ENCODE peak calls at places on chromosomes 1 and 21, in five cellular contexts. A is prostate gland, S is fibroblast of lung, Q is stomach, G is pancreas. R is an unnamed sample.

GRCh38 chr21:33162436-33162921 is 67.3 kb upstream of the IFNAR2 start:
- DNase-seq in A (no peak), S (no peak), G (no peak), Q (no peak), R (no peak)

GRCh38 chr1:179340915-179341314 is 24.9 kb upstream of the AXDND1 start:
- DNase-seq in A (no peak), Q (no peak), G (no peak), S (no peak), R (no peak)

GRCh38 chr1:197541411-197541810 is 233.9 kb downstream of the DENND1B start:
- DNase-seq in Q (no peak), G (no peak), A (no peak), S (no peak), R (no peak)

GRCh38 chr1:51733793-51734522 is 117.1 kb downstream of the OSBPL9 start:
- DNase-seq in A (no peak), Q (no peak), S (peak; percentile 22), G (no peak), R (peak; percentile 15)

GRCh38 chr1:54549181-54549924 is 1.3 kb downstream of the ACOT11 start:
- DNase-seq in G (no peak), S (no peak), A (no peak), Q (no peak), R (no peak)

GRCh38 chr21:43684424-43684823 is 25.1 kb downstream of the RRP1B start:
- DNase-seq in Q (no peak), S (no peak), G (no peak), A (no peak), R (no peak)

GRCh38 chr1:183505338-183506089 is 33.2 kb downstream of the SMG7 start:
- DNase-seq in A (no peak), S (no peak), G (no peak), Q (no peak), R (no peak)

GRCh38 chr1:10897321-10897980 is 101.0 kb upstream of the CASZ1 start:
- DNase-seq in A (no peak), S (peak; percentile 21), G (no peak), Q (no peak), R (no peak)

GRCh38 chr1:29974345-29974744 is 738.0 kb downstream of the PTPRU start:
- DNase-seq in G (no peak), S (peak; percentile 97), Q (no peak), A (no peak), R (no peak)

GRCh38 chr1:34763142-34763781 is 3.7 kb downstream of the GJB4 start:
- DNase-seq in A (no peak), S (peak; percentile 66), Q (no peak), G (no peak), R (no peak)

GRCh38 chr1:228212415-228212965 is 4.6 kb downstream of the OBSCN start:
- DNase-seq in Q (no peak), S (no peak), G (no peak), A (no peak), R (no peak)

GRCh38 chr1:32798191-32798590 is 19.0 kb downstream of the YARS1 start:
- DNase-seq in G (no peak), S (peak; percentile 90), A (no peak), Q (no peak), R (no peak)

GRCh38 chr1:57637155-57637554 is 213.3 kb upstream of the DAB1 start:
- DNase-seq in A (no peak), S (peak; percentile 21), Q (no peak), G (no peak), R (no peak)

GRCh38 chr1:181190362-181191035 is 102.0 kb downstream of the IER5 start:
- DNase-seq in G (no peak), S (no peak), A (no peak), Q (no peak), R (no peak)

GRCh38 chr1:52032124-52032784 is 1.4 kb downstream of the KTI12 start:
- DNase-seq in S (no peak), A (no peak), G (no peak), Q (no peak), R (peak; percentile 9)

GRCh38 chr1:33366766-33367487 is 46.0 kb upstream of the A3GALT2 start:
- DNase-seq in S (no peak), G (no peak), Q (no peak), A (no peak), R (no peak)

GRCh38 chr1:91781371-91781825 is 104.6 kb downstream of the TGFBR3 start:
- DNase-seq in Q (no peak), A (no peak), S (peak; percentile 82), G (no peak), R (no peak)

GRCh38 chr1:214318356-214318755 is 37.4 kb downstream of the SMYD2 start:
- DNase-seq in S (peak; percentile 26), G (no peak), A (no peak), Q (no peak), R (no peak)

GRCh38 chr1:27789511-27790154 is 16.6 kb downstream of the STX12 start:
- DNase-seq in S (peak; percentile 61), G (no peak), Q (peak; percentile 59), A (peak; percentile 40), R (peak; percentile 74)

GRCh38 chr1:86380257-86380861 is 15.8 kb downstream of the ODF2L start:
- DNase-seq in Q (no peak), A (no peak), G (no peak), S (peak; percentile 74), R (peak; percentile 65)

GRCh38 chr1:226545806-226546596 is 2.6 kb upstream of the STUM start:
- DNase-seq in S (no peak), G (no peak), Q (no peak), A (no peak), R (no peak)

GRCh38 chr21:45075606-45076244 is 1.3 kb downstream of the ADARB1 start:
- DNase-seq in S (peak; percentile 12), G (no peak), A (no peak), Q (no peak), R (no peak)

GRCh38 chr1:44874155-44874554 is 31.1 kb upstream of the PTCH2 start:
- DNase-seq in G (no peak), S (no peak), Q (no peak), A (no peak), R (no peak)
- H3K4me1 ChIP-seq in G (no peaks in the 10 kb centered on the region), S (no peaks in the 10 kb centered on the region), Q (no peaks in the 10 kb centered on the region), A (no peaks in the 10 kb centered on the region), R (no peaks in the 10 kb centered on the region)

GRCh38 chr21:34977333-34977732 is 71.8 kb downstream of the RUNX1 start:
- DNase-seq in A (no peak), Q (no peak), S (no peak), G (no peak), R (no peak)
- H3K4me3 ChIP-seq in A (no peak overlapping the region), Q (no peak overlapping the region), S (no peak overlapping the region), G (no peak overlapping the region), R (no peak overlapping the region)

GRCh38 chr1:56436912-56437403 is 142.4 kb downstream of the PLPP3 start:
- DNase-seq in S (no peak), Q (no peak), A (no peak), G (no peak), R (no peak)
- H3K4me1 ChIP-seq in S (no peaks in the 10 kb centered on the region), Q (peaks cover 21% of the 10 kb centered on the region), A (no peaks in the 10 kb centered on the region), G (no peaks in the 10 kb centered on the region), R (no peaks in the 10 kb centered on the region)

GRCh38 chr1:153661111-153661708 is 2.7 kb downstream of the SNAPIN start:
- DNase-seq in Q (no peak), S (peak; percentile 82), A (no peak), G (no peak), R (no peak)

GRCh38 chr1:153662269-153662668 is 3.8 kb downstream of the SNAPIN start:
- DNase-seq in S (no peak), G (no peak), Q (no peak), A (no peak), R (no peak)

GRCh38 chr1:153659175-153659534 is 652 bp downstream of the SNAPIN start:
- DNase-seq in Q (no peak), S (no peak), G (no peak), A (no peak), R (no peak)

GRCh38 chr1:153658400-153659174 is at the start of gene SNAPIN:
- DNase-seq in S (peak; percentile 84), G (peak; percentile 91), Q (peak; percentile 90), A (peak; percentile 87), R (peak; percentile 92)

DNA sequence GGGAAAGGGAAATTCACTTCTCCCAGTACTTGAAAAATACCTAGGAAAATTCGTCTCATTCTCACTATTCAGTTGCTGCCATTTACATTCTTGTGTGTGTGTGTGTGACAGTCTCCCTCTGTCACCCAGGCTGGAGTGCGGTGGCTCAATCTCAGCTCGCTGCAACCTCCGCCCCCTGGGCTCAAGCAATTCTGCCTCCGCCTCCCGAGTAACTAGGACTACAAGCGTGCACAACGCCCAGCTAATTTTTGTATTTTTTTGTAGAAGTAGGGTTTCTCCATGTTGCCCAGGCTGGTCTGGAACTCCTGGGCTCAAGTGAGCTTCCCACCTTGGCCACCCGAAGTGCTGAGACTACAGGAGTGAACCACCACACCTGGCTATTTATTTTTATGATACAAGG is 1.2 kb downstream of the SNAPIN start:
- DNase-seq in A (no peak), S (no peak), Q (no peak), G (no peak), R (no peak)
- H3K4me3 ChIP-seq in A (peak overlapping the region; percentile 67), S (peak overlapping the region; percentile 99), Q (peak overlapping the region; percentile 76), G (peak overlapping the region; percentile 38), R (no peak overlapping the region)

DNA sequence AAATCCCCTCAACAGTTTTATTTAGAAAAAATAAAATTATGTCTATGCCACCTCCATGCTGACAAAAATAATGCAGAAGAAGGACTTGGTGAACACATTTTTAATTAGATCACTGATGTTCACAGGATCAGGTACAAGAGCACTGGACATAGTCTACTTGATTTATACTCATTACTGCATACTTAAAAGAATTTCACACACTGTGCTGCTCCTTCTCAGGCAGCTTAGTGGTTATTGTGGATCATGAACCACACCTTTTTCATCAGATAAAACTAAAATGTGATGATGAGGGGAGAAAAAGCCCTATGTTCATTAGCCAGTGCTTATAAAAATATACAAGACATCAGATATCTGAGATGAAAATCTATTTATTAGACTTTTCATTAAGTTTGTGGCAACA is 103.3 kb upstream of the DPH5 start:
- DNase-seq in G (no peak), A (no peak), S (no peak), Q (no peak), R (no peak)
- H3K4me1 ChIP-seq in G (no peaks in the 10 kb centered on the region), A (no peaks in the 10 kb centered on the region), S (no peaks in the 10 kb centered on the region), Q (no peaks in the 10 kb centered on the region), R (no peaks in the 10 kb centered on the region)

GRCh38 chr21:40623550-40623949 is 223.4 kb downstream of the DSCAM start:
- DNase-seq in A (no peak), Q (no peak), G (no peak), S (no peak), R (no peak)
- H3K4me3 ChIP-seq in A (no peak overlapping the region), Q (no peak overlapping the region), G (no peak overlapping the region), S (no peak overlapping the region), R (no peak overlapping the region)

DNA sequence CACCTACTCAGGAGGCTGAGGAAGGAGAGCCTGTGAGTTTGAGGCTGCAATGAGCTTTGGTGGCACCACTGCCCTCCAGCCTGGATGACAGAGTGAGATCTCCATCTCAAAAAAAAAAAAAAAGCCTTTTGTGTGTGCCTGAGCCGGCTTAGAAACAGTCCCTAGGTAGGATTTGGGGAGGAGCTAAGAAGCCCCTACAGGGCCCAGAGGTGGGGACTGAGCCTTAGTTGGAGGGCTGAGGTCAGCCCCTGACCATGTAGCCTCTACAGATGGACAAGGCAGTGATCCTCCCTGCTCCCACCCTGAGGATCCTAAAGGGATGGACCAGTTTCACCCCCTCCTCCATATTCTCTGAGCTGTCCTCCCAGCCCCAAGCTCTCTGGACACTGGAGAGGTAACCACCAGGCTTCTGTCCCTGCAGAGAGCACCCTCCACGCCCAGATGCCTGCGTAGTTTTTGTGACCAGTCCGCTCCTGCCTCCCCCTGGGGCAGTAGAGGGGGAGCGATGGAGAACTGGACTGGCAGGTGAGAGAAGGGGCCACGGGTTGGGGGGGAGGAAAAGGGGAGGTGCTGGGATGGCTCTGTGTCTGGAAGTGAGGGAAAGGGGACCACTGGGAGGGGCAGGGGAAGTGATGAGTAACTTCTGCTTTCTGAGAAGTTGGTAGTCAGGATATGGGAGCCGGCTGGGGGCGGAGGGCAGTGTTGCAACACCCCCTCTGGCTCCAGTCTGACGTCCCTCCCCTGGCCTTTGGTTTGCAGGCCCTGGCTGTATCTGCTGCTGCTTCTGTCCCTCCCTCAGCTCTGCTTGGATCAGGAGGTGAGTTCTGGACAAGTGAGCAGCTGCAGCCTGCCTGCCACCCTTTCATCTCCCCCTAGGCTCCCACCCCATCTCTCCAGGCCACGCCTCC is 2.8 kb downstream of the ADAMTSL4 start:
- DNase-seq in S (peak; percentile 89), G (peak; percentile 51), Q (peak; percentile 65), A (peak; percentile 56), R (no peak)
- H3K4me1 ChIP-seq in S (peaks cover 14% of the 10 kb centered on the region), G (peaks cover 8% of the 10 kb centered on the region), Q (peaks cover 74% of the 10 kb centered on the region), A (no peaks in the 10 kb centered on the region), R (no peaks in the 10 kb centered on the region)

R was measured in small intestine.